ENCODE peak calls at places on chromosomes 11 and 22, in five cellular contexts. A is psoas muscle, Z is AG09319, J is tibial nerve, S is cardiac fibroblast. I is an unnamed sample.

GRCh38 chr11:112659185-112659584 is 302.0 kb upstream of the NCAM1 start:
- DNase-seq in A (no peak), S (no peak), J (no peak), Z (no peak), I (no peak)

GRCh38 chr22:43136255-43136654 is 6.9 kb downstream of the MCAT start:
- DNase-seq in S (peak), Z (no peak), J (no peak), A (no peak), I (peak)

GRCh38 chr22:37782340-37783168 is 25.2 kb upstream of the GCAT start:
- DNase-seq in A (no peak), J (no peak), S (peak), Z (no peak), I (no peak)

GRCh38 chr11:17517186-17517585 is 27.0 kb downstream of the USH1C start:
- DNase-seq in Z (no peak), S (no peak), A (no peak), J (no peak), I (no peak)

GRCh38 chr22:45757068-45757467 is 85.4 kb downstream of the ATXN10 start:
- DNase-seq in A (no peak), Z (peak), J (no peak), S (no peak), I (no peak)

GRCh38 chr11:130945945-130946344 is 29.7 kb upstream of the SNX19 start:
- DNase-seq in J (no peak), A (peak), Z (peak), S (peak), I (no peak)

GRCh38 chr22:30304495-30305244 is 15.4 kb upstream of the CASTOR1 start:
- DNase-seq in S (no peak), A (no peak), Z (no peak), J (no peak), I (no peak)

GRCh38 chr11:46491661-46492331 is 100.2 kb upstream of the CHRM4 start:
- DNase-seq in A (no peak), S (no peak), Z (no peak), J (no peak), I (no peak)

GRCh38 chr11:8066911-8067455 is 14.0 kb upstream of the TUB start:
- DNase-seq in J (no peak), Z (no peak), A (no peak), S (no peak), I (no peak)

GRCh38 chr22:40405178-40406062 is 35.0 kb downstream of the SGSM3 start:
- DNase-seq in A (no peak), J (no peak), S (no peak), Z (no peak), I (no peak)

GRCh38 chr11:79039122-79039521 is 401.7 kb downstream of the TENM4 start:
- DNase-seq in Z (no peak), J (no peak), A (no peak), S (no peak), I (no peak)

GRCh38 chr22:48715511-48715910 is 1112.2 kb downstream of the BRD1 start:
- DNase-seq in Z (no peak), S (no peak), A (no peak), J (no peak), I (no peak)

GRCh38 chr22:19661156-19661555 is 53.1 kb upstream of the SEPTIN5 start:
- DNase-seq in Z (no peak), A (no peak), S (no peak), J (no peak), I (no peak)

GRCh38 chr11:88604255-88604654 is 266.7 kb upstream of the CTSC start:
- DNase-seq in Z (peak), A (no peak), S (peak), J (no peak), I (no peak)

GRCh38 chr11:67642148-67642475 is 2.5 kb upstream of the TBX10 start:
- DNase-seq in Z (no peak), A (no peak), S (no peak), J (no peak), I (no peak)

GRCh38 chr11:91880660-91881059 is 344.0 kb upstream of the FAT3 start:
- DNase-seq in J (no peak), S (no peak), A (no peak), Z (no peak), I (no peak)

GRCh38 chr11:60345489-60345888 is 18.4 kb downstream of the MS4A6E start:
- DNase-seq in A (no peak), S (peak), Z (no peak), J (peak), I (no peak)

GRCh38 chr11:2667940-2668339 is 31.9 kb downstream of the KCNQ1OT1 start:
- DNase-seq in J (no peak), Z (no peak), S (no peak), A (no peak), I (no peak)

GRCh38 chr22:48227341-48228018 is 1465.0 kb downstream of the TBC1D22A start:
- DNase-seq in A (no peak), Z (no peak), S (no peak), J (no peak), I (no peak)

GRCh38 chr22:19143967-19144400 is 467 bp downstream of the ESS2 start:
- DNase-seq in Z (no peak), S (peak), A (no peak), J (no peak), I (no peak)

GRCh38 chr11:1573077-1573846 is 1.2 kb upstream of the DUSP8 start:
- DNase-seq in S (no peak), A (no peak), Z (no peak), J (no peak), I (peak)

DNA sequence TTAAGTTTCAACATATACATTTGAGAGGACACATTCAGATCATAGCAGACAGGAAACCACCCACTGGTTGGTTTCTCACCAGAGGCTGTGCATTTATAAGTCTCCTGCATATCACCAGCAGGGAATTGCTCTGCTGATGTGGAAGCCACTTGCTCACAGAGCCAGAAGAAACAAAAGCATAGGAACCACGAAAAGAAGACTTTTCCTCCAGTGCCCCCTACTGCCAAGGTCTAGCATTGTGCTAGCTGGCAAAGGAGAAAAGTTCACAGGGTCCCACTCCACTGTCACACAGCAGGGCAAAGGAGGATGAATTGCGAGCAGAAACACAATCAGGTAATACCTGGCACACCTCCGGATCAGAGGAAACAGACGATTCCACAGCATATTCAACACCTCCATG is 28.9 kb upstream of the ISX start:
- DNase-seq in Z (no peak), S (no peak), J (no peak), A (no peak), I (peak)
- TF ChIP-seq CTCF in Z (no peak), S (no peak), J (no peak), A (no peak), I (peak)

GRCh38 chr11:58652726-58653280 is 30.3 kb downstream of the CNTF start:
- DNase-seq in Z (no peak), S (no peak), J (no peak), A (no peak), I (no peak)

GRCh38 chr11:58650496-58650895 is 28.0 kb downstream of the CNTF start:
- DNase-seq in Z (no peak), A (no peak), S (no peak), J (no peak), I (no peak)

GRCh38 chr11:58656348-58656747 is 33.9 kb downstream of the CNTF start:
- DNase-seq in A (no peak), S (no peak), J (no peak), Z (no peak), I (no peak)

GRCh38 chr11:58654908-58655296 is 32.4 kb downstream of the CNTF start:
- DNase-seq in S (no peak), J (no peak), A (no peak), Z (no peak), I (peak)

DNA sequence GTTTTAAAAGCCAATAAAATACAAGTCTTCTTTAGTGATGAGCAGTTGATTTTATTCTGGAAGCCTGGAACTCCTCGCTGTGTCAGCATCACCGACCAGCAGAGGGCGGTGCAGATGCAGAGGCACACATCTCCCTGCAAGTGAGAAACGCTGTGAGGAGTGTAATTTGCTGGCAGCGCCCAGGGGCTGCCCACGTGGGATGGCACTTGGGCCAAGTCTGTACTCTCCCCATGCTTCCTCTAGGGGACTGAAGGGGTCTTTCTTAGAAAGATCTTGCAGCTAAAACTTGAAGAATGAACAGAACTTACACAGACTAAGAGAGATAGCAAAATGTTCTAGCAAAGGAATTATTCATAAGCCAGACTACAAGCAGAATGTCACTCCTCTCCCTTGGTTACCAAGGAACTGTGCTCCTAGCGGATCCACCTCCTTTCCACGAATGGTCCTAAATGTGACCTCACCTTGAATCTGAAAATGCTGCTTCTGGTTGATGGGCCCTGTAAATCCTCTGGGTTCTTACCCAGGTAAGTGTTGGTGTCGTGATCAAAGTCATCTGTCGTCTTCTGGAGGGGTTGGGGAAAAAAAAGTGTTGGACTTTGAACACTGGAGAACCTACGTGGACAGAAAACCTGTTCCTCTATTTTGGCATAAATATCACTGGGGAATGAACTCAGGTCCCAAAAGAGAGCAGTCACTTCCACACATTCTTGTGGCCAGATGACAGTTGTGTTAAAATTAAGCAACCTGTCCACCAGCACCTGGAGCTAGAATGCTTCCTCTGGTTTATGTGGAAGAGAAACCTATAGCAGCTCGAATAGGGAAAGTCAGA is 31.8 kb downstream of the CNTF start:
- DNase-seq in Z (peak), A (peak), S (peak), J (peak), I (peak)
- TF ChIP-seq CTCF in Z (peak), A (peak), S (peak), J (peak), I (peak)

GRCh38 chr11:134332782-134333181 is 994 bp downstream of the GLB1L2 start:
- DNase-seq in J (no peak), S (no peak), Z (no peak), A (no peak), I (no peak)

GRCh38 chr11:134330611-134331564 is 900 bp upstream of the GLB1L2 start:
- DNase-seq in J (no peak), Z (no peak), A (no peak), S (no peak), I (no peak)

GRCh38 chr11:134333312-134333711 is 1.5 kb downstream of the GLB1L2 start:
- DNase-seq in A (no peak), Z (no peak), S (no peak), J (no peak), I (no peak)

GRCh38 chr11:134331565-134332188 is at the start of gene GLB1L2:
- DNase-seq in A (peak), J (peak), Z (no peak), S (no peak), I (peak)

GRCh38 chr11:134332189-134332631 is 422 bp downstream of the GLB1L2 start:
- DNase-seq in J (no peak), S (no peak), Z (no peak), A (no peak), I (no peak)
- TF ChIP-seq CTCF in J (no peak), S (no peak), Z (no peak), A (no peak), I (peak)

DNA sequence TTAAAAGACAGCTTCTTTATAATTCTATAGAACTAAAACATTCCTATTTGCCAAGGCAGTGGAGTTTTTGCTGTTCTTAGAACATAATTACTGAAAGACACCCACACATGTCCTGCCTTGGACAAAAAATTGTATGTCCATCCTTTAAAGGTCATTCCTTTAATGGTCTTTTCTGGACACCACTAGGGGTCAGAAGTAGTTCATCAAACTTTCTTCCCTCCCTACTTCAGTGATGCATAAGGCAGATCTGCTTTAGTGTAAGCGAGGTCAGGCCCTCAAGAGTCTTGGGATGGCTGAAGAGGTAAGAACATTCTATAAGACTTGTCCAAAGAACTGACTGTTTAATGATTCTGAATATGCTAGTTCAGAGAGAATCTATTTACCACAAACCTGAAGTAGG is 4.3 kb upstream of the OR51V1 start:
- DNase-seq in J (no peak), S (peak), Z (peak), A (no peak), I (peak)
- TF ChIP-seq CTCF in J (peak), S (peak), Z (peak), A (peak), I (peak)

GRCh38 chr11:61695917-61696316 is 15.7 kb downstream of the DAGLA start:
- DNase-seq in S (peak), J (peak), Z (no peak), A (peak), I (peak)
- TF ChIP-seq CTCF in S (no peak), J (peak), Z (no peak), A (peak), I (no peak)

GRCh38 chr11:66126808-66127555 is 56.9 kb downstream of the PACS1 start:
- DNase-seq in J (no peak), A (peak), S (peak), Z (no peak), I (no peak)
- TF ChIP-seq CTCF in J (no peak), A (no peak), S (no peak), Z (peak), I (no peak)

DNA sequence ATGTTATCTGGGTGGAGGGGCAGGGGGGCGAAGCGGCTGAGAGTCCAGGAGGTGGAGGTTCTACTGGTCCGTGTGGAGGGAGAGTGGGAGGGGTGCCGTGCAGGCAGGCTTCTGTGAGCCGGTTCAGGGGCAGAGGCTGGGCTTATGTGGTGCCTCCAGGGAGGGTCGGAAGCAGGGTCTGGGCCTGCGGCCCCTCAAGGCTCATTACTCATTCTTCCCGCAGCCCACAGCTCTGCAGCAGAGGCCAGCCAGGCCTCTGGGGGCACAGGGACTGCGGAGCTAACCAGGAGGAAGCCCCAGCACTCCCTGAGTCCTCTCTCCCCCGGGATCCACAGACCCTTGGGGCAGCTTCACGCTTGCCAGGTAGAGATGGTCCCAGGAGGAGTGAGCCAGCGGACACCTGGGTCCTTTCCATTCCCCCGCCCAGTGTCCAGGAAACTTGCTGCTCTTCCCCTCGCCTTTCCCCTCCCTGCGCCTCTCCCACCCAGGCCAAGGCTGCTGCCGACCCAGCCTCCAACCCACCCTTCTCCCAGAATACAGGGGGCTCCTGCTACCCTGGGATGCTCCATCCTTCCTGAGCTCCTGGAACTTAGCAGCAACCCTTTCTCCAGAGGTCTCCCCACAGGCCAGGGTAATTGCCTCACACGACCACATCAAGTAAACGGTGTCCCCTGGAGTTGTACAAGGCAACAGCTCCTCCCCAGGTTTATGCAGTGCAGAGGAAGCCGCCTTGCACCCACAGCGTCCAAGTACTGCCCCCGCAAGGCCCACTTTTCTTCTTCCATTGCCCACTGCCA is 6.3 kb downstream of the NRXN2 start:
- DNase-seq in A (no peak), J (no peak), Z (no peak), S (no peak), I (no peak)
- TF ChIP-seq CTCF in A (no peak), J (no peak), Z (no peak), S (no peak), I (no peak)